ENCODE peak calls at places on chromosomes 12 and 14, in eight cellular contexts. L, C, I, E, P, F, Y and V are unnamed samples.

GRCh38 chr14:50318031-50318626 is 6.0 kb downstream of the DMAC2L start:
- DNase-seq in L (no peak), C (no peak), I (peak), E (no peak), P (no peak), F (peak), Y (no peak), V (peak)

GRCh38 chr12:69331846-69332684 is 16.1 kb upstream of the LYZ start:
- DNase-seq in L (no peak), C (no peak), I (no peak), E (no peak), P (no peak), F (no peak), Y (no peak), V (peak)

GRCh38 chr14:32984531-32984930 is 45.9 kb downstream of the NPAS3 start:
- DNase-seq in L (no peak), C (no peak), I (no peak), E (no peak), P (no peak), F (no peak), Y (no peak), V (no peak)

GRCh38 chr14:67943947-67944346 is 124.4 kb downstream of the RAD51B start:
- DNase-seq in L (peak), C (no peak), I (peak), E (peak), P (peak), F (peak), Y (peak), V (no peak)

GRCh38 chr12:119016715-119017114 is 35.4 kb downstream of the SRRM4 start:
- DNase-seq in L (no peak), C (no peak), I (no peak), E (no peak), P (no peak), F (no peak), Y (no peak), V (no peak)

GRCh38 chr12:127170271-127171180 is 1096.4 kb upstream of the TMEM132C start:
- DNase-seq in L (no peak), C (no peak), I (peak), E (no peak), P (no peak), F (no peak), Y (no peak), V (no peak)

GRCh38 chr14:100056431-100056830 is 8.8 kb upstream of the EVL start:
- DNase-seq in L (no peak), C (no peak), I (peak), E (no peak), P (no peak), F (no peak), Y (no peak), V (no peak)

GRCh38 chr12:5718680-5719079 is 226.4 kb downstream of the ANO2 start:
- DNase-seq in L (no peak), C (no peak), I (no peak), E (no peak), P (no peak), F (no peak), Y (no peak), V (no peak)

GRCh38 chr14:22978873-22979671 is 3.3 kb downstream of the AJUBA start:
- DNase-seq in L (no peak), C (no peak), I (peak), E (no peak), P (no peak), F (no peak), Y (no peak), V (peak)

GRCh38 chr12:50505945-50506344 is 1.2 kb downstream of the DIP2B start:
- DNase-seq in L (peak), C (no peak), I (peak), E (no peak), P (no peak), F (no peak), Y (peak), V (no peak)

GRCh38 chr14:100486025-100486828 is 101.0 kb downstream of the BEGAIN start:
- DNase-seq in L (peak), C (peak), I (peak), E (peak), P (peak), F (peak), Y (peak), V (peak)

GRCh38 chr14:58805605-58806358 is 168.0 kb downstream of the DACT1 start:
- DNase-seq in L (no peak), C (no peak), I (peak), E (no peak), P (peak), F (no peak), Y (no peak), V (no peak)

GRCh38 chr14:76320486-76320885 is 55.5 kb upstream of the ESRRB start:
- DNase-seq in L (peak), C (no peak), I (no peak), E (no peak), P (no peak), F (no peak), Y (no peak), V (no peak)

GRCh38 chr12:60819794-60820193 is 1224.0 kb downstream of the SLC16A7 start:
- DNase-seq in L (no peak), C (no peak), I (no peak), E (no peak), P (no peak), F (no peak), Y (no peak), V (no peak)

GRCh38 chr12:52423661-52424503 is 10.3 kb downstream of the KRT75 start:
- DNase-seq in L (no peak), C (no peak), I (no peak), E (no peak), P (no peak), F (no peak), Y (peak), V (no peak)

GRCh38 chr12:93142881-93143280 is 213.8 kb upstream of the EEA1 start:
- DNase-seq in L (no peak), C (no peak), I (no peak), E (no peak), P (no peak), F (no peak), Y (no peak), V (no peak)

GRCh38 chr14:100641274-100641860 is 54.1 kb upstream of the BEGAIN start:
- DNase-seq in L (no peak), C (no peak), I (no peak), E (no peak), P (no peak), F (no peak), Y (no peak), V (peak)

GRCh38 chr12:6377667-6377994 is 2.3 kb upstream of the SCNN1A start:
- DNase-seq in L (no peak), C (no peak), I (no peak), E (no peak), P (peak), F (no peak), Y (peak), V (peak)

GRCh38 chr14:61953602-61954001 is 191.4 kb downstream of the SNAPC1 start:
- DNase-seq in L (no peak), C (no peak), I (no peak), E (no peak), P (no peak), F (no peak), Y (no peak), V (no peak)

GRCh38 chr12:98274430-98275130 is 240.8 kb upstream of the TMPO start:
- DNase-seq in L (no peak), C (no peak), I (no peak), E (no peak), P (no peak), F (no peak), Y (no peak), V (no peak)

GRCh38 chr12:6644903-6645302 is 2.3 kb downstream of the ACRBP start:
- DNase-seq in L (no peak), C (no peak), I (no peak), E (no peak), P (no peak), F (peak), Y (no peak), V (peak)

GRCh38 chr12:107317751-107318553 is 224.6 kb upstream of the CRY1 start:
- DNase-seq in L (peak), C (peak), I (peak), E (peak), P (peak), F (peak), Y (peak), V (peak)

GRCh38 chr12:121796855-121797751 is 3.6 kb upstream of the RHOF start:
- DNase-seq in L (no peak), C (no peak), I (peak), E (no peak), P (peak), F (peak), Y (peak), V (peak)

GRCh38 chr14:29320261-29320660 is 553.7 kb downstream of the FOXG1 start:
- DNase-seq in L (no peak), C (no peak), I (peak), E (no peak), P (no peak), F (no peak), Y (no peak), V (no peak)

GRCh38 chr12:28872654-28873268 is 276.3 kb upstream of the FAR2 start:
- DNase-seq in L (peak), C (no peak), I (peak), E (no peak), P (peak), F (peak), Y (no peak), V (peak)

GRCh38 chr14:64720190-64720589 is 16.0 kb downstream of the PLEKHG3 start:
- DNase-seq in L (no peak), C (no peak), I (peak), E (no peak), P (peak), F (no peak), Y (peak), V (peak)

GRCh38 chr12:64946132-64946829 is 121.8 kb downstream of the TBC1D30 start:
- DNase-seq in L (no peak), C (no peak), I (peak), E (no peak), P (no peak), F (peak), Y (peak), V (no peak)

GRCh38 chr12:124034297-124034696 is 61.3 kb downstream of the ZNF664 start:
- DNase-seq in L (no peak), C (no peak), I (no peak), E (no peak), P (no peak), F (no peak), Y (no peak), V (peak)

GRCh38 chr12:108980831-108981618 is 39.8 kb downstream of the SVOP start:
- DNase-seq in L (no peak), C (no peak), I (peak), E (no peak), P (no peak), F (peak), Y (no peak), V (no peak)

GRCh38 chr12:14289596-14289995 is 75.9 kb upstream of the ATF7IP start:
- DNase-seq in L (no peak), C (no peak), I (no peak), E (no peak), P (no peak), F (no peak), Y (no peak), V (no peak)

GRCh38 chr12:52171950-52172512 is 19.8 kb downstream of the KRT80 start:
- DNase-seq in L (peak), C (no peak), I (peak), E (no peak), P (peak), F (no peak), Y (no peak), V (peak)